ENCODE peak calls at places on chromosome 4, in six cellular contexts. R, V, G, B, D and S are unnamed samples.

GRCh38 chr4:52824603-52825310 is 37.4 kb upstream of the RASL11B start:
- DNase-seq in R (no peak), V (no peak), G (no peak), B (no peak), D (no peak), S (no peak)

GRCh38 chr4:41748074-41748787 is at the start of gene PHOX2B:
- DNase-seq in R (no peak), V (no peak), G (no peak), B (no peak), D (no peak), S (no peak)

GRCh38 chr4:162506253-162506652 is 342.5 kb upstream of the FSTL5 start:
- DNase-seq in R (peak), V (no peak), G (no peak), B (no peak), D (no peak), S (no peak)

GRCh38 chr4:148067307-148067916 is 335.5 kb downstream of the ARHGAP10 start:
- DNase-seq in R (no peak), V (no peak), G (peak), B (no peak), D (no peak), S (no peak)

GRCh38 chr4:7744131-7744804 is 195.4 kb downstream of the AFAP1 start:
- DNase-seq in R (no peak), V (no peak), G (no peak), B (no peak), D (no peak), S (no peak)

GRCh38 chr4:17597517-17597916 is 16.9 kb upstream of the MED28 start:
- DNase-seq in R (no peak), V (no peak), G (no peak), B (no peak), D (no peak), S (no peak)

GRCh38 chr4:100008048-100008447 is 58.0 kb upstream of the H2AZ1 start:
- DNase-seq in R (peak), V (no peak), G (no peak), B (no peak), D (no peak), S (no peak)

GRCh38 chr4:148445903-148446261 is 3.7 kb upstream of the NR3C2 start:
- DNase-seq in R (no peak), V (no peak), G (no peak), B (no peak), D (no peak), S (no peak)

GRCh38 chr4:76292730-76293129 is 13.8 kb upstream of the STBD1 start:
- DNase-seq in R (no peak), V (no peak), G (no peak), B (no peak), D (no peak), S (no peak)

GRCh38 chr4:108965031-108965430 is 202.2 kb upstream of the ETNPPL start:
- DNase-seq in R (no peak), V (no peak), G (no peak), B (no peak), D (no peak), S (no peak)

GRCh38 chr4:60868232-60868960 is 331.7 kb upstream of the ADGRL3 start:
- DNase-seq in R (no peak), V (no peak), G (no peak), B (no peak), D (no peak), S (no peak)

GRCh38 chr4:15106417-15106816 is 104.1 kb downstream of the CPEB2 start:
- DNase-seq in R (no peak), V (no peak), G (no peak), B (no peak), D (no peak), S (no peak)

GRCh38 chr4:129839687-129840086 is 743.7 kb downstream of the C4orf33 start:
- DNase-seq in R (no peak), V (no peak), G (no peak), B (no peak), D (no peak), S (no peak)

GRCh38 chr4:74800310-74800709 is 6.0 kb upstream of the BTC start:
- DNase-seq in R (no peak), V (no peak), G (no peak), B (no peak), D (no peak), S (no peak)

GRCh38 chr4:13917010-13917409 is 289.5 kb upstream of the BOD1L1 start:
- DNase-seq in R (no peak), V (no peak), G (no peak), B (no peak), D (no peak), S (no peak)

GRCh38 chr4:130028552-130028951 is 932.6 kb downstream of the C4orf33 start:
- DNase-seq in R (no peak), V (no peak), G (no peak), B (peak), D (no peak), S (peak)